ENCODE peak calls at places on chromosomes 12 and 14, in ten cellular contexts. U, R, P, X, J, Q, H, G, I and F are unnamed samples.

GRCh38 chr12:122823429-122823828 is 11.8 kb upstream of the HIP1R start:
- DNase-seq in X (no peak), U (no peak), G (no peak), Q (no peak), R (peak; percentile 17), J (no peak), P (no peak), H (no peak), I (no peak), F (no peak)

GRCh38 chr12:11543513-11544168 is 105.8 kb upstream of the ETV6 start:
- DNase-seq in P (no peak), G (no peak), R (no peak), X (no peak), Q (no peak), H (no peak), U (no peak), J (no peak), I (no peak), F (no peak)

GRCh38 chr14:29236848-29237247 is 470.3 kb downstream of the FOXG1 start:
- DNase-seq in J (no peak), G (no peak), U (no peak), P (no peak), H (no peak), Q (no peak), I (no peak), X (no peak), R (no peak), F (no peak)

GRCh38 chr12:130162771-130163460 is 652 bp downstream of the FZD10 start:
- DNase-seq in Q (no peak), H (no peak), I (no peak), J (no peak), R (no peak), U (peak; percentile 83), G (no peak), X (no peak), P (no peak), F (no peak)

GRCh38 chr12:96445743-96446655 is 43.4 kb upstream of the CFAP54 start:
- DNase-seq in X (peak; percentile 53), Q (no peak), U (no peak), H (no peak), P (no peak), G (no peak), R (no peak), J (no peak), I (no peak), F (peak; percentile 27)

GRCh38 chr12:101939856-101940265 is 62.5 kb downstream of the DRAM1 start:
- DNase-seq in X (no peak), G (peak; percentile 60), U (no peak), I (peak; percentile 60), R (peak; percentile 86), P (no peak), Q (peak; percentile 51), J (peak; percentile 90), H (peak; percentile 30), F (peak; percentile 56)

GRCh38 chr12:111446044-111446581 is 40.4 kb downstream of the SH2B3 start:
- DNase-seq in G (no peak), J (peak; percentile 63), Q (no peak), H (no peak), X (no peak), I (peak; percentile 34), U (no peak), P (peak; percentile 74), R (peak; percentile 75), F (no peak)

GRCh38 chr12:90090929-90091651 is 382.5 kb upstream of the ATP2B1 start:
- DNase-seq in Q (peak; percentile 97), P (no peak), X (no peak), H (no peak), U (no peak), J (no peak), R (no peak), I (peak; percentile 28), G (no peak), F (peak; percentile 4)

GRCh38 chr14:96203635-96204034 is 1.0 kb upstream of the BDKRB2 start:
- DNase-seq in I (no peak), G (no peak), H (no peak), P (no peak), R (no peak), X (no peak), U (no peak), J (no peak), Q (no peak), F (no peak)

GRCh38 chr14:64698899-64699298 is 5.3 kb upstream of the PLEKHG3 start:
- DNase-seq in P (no peak), I (peak; percentile 78), J (no peak), U (no peak), Q (no peak), X (no peak), H (peak; percentile 15), G (no peak), R (peak; percentile 29), F (no peak)

GRCh38 chr12:3464561-3464960 is 26.4 kb upstream of the PRMT8 start:
- DNase-seq in Q (peak; percentile 23), H (no peak), U (no peak), J (no peak), R (no peak), G (no peak), P (no peak), X (no peak), I (no peak), F (no peak)

GRCh38 chr14:91258021-91258618 is 13.6 kb upstream of the GPR68 start:
- DNase-seq in Q (no peak), J (no peak), G (no peak), P (no peak), U (no peak), R (peak; percentile 91), H (no peak), I (no peak), X (no peak), F (no peak)

GRCh38 chr14:92499216-92499615 is 14.4 kb upstream of the RIN3 start:
- DNase-seq in J (no peak), H (no peak), U (no peak), G (no peak), P (no peak), I (no peak), X (no peak), R (no peak), Q (no peak), F (no peak)

GRCh38 chr14:21026988-21027315 is 2.1 kb upstream of the NDRG2 start:
- DNase-seq in U (no peak), P (no peak), I (no peak), Q (no peak), G (no peak), R (no peak), X (no peak), J (peak; percentile 37), H (no peak), F (no peak)

DNA sequence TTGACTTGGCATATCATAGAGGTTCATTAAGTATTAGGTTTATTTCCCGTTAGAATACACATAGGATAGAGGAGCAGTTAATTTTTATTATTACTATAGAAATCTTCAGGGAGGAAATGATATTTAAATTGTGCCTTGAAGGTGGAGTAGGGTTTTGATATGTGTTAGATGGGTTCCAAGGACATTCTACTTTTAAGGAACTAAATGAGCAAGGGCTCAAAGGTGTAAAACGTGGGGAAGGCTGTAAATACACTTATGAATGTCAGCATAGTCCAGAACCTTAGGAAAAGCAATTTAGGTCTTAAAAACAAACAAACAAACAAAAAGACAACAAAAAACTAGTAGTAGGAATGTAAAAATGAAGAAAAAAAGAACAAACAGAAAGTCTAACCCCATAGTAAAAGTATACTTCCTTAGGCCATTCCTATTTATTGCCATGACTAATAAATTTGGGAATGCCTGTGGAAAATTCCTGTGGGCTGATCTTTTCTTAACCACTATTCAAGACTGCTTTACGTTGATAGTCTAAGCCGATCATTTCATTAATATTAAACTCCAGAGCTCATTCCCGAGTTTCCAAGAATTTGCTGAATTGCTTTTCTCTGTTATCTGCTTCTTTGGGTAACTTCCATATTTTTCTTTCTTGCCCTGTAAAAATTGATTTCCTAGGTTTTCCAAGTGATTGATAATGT is 180.3 kb downstream of the RAD51B start:
- DNase-seq in P (no peak), J (no peak), G (no peak), U (no peak), H (no peak), X (no peak), Q (peak; percentile 48), R (no peak), I (no peak), F (no peak)
- TF ChIP-seq POLR2AphosphoS5 in P (no peak), J (no peak), G (no peak), U (no peak), H (no peak), X (no peak), Q (no peak), R (no peak), I (no peak), F (no peak)

GRCh38 chr12:94100990-94101901 is 47.1 kb upstream of the PLXNC1 start:
- DNase-seq in I (peak; percentile 77), U (peak; percentile 91), Q (peak; percentile 44), P (peak; percentile 91), H (peak; percentile 58), X (no peak), G (peak; percentile 40), J (peak; percentile 87), R (peak; percentile 88), F (no peak)
- H3K27ac ChIP-seq in I (no peak overlapping the region), U (no peak overlapping the region), Q (no peak overlapping the region), P (no peak overlapping the region), H (peak overlapping the region; percentile 41), X (no peak overlapping the region), G (no peak overlapping the region), J (no peak overlapping the region), R (peak overlapping the region; percentile 67), F (no peak overlapping the region)

GRCh38 chr12:114767081-114767480 is 83.1 kb upstream of the TBX3 start:
- DNase-seq in R (no peak), G (no peak), P (no peak), I (no peak), U (no peak), H (no peak), Q (no peak), J (no peak), X (no peak), F (no peak)
- TF ChIP-seq POLR2AphosphoS5 in R (no peak), G (no peak), P (no peak), I (no peak), U (no peak), H (no peak), Q (no peak), J (no peak), X (no peak), F (no peak)

DNA sequence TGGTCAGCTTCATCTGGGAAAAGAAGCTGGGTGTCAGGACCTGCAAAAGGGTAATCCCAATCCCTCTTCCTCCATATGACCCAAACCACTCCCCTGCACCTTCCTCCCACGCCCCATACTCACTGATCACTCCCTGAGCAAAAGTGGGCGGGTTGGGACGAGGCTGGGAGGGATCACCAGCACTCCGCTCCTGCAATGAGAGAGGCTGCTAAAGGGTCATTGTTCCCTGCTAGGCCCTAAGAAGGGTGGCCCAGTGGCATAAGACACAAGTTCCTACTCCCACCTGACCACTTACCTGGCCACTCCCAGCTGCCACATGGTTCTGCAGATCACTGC is 15.7 kb upstream of the PRKAG1 start:
- DNase-seq in U (no peak), G (no peak), P (no peak), J (no peak), X (no peak), H (no peak), I (no peak), Q (no peak), R (no peak), F (no peak)
- H3K27ac ChIP-seq in U (no peak overlapping the region), G (no peak overlapping the region), P (no peak overlapping the region), J (no peak overlapping the region), X (no peak overlapping the region), H (no peak overlapping the region), I (peak overlapping the region; percentile 4), Q (no peak overlapping the region), R (no peak overlapping the region), F (no peak overlapping the region)

GRCh38 chr14:68652433-68652690 is 140.5 kb downstream of the ZFP36L1 start:
- DNase-seq in U (no peak), P (no peak), H (peak; percentile 14), Q (no peak), R (no peak), X (no peak), I (no peak), J (no peak), G (no peak), F (no peak)
- TF ChIP-seq POLR2AphosphoS5 in U (no peak), P (no peak), H (no peak), Q (no peak), R (no peak), X (no peak), I (no peak), J (no peak), G (no peak), F (no peak)